ENCODE peak calls at places on chromosomes 6 and 20, in ten cellular contexts. J is H54, A is right lobe of liver, W is stomach, U is ovary, B is lower leg skin, L is prostate gland, G is spleen, I is GM12891, N is H1. Z is an unnamed sample.

GRCh38 chr20:51492167-51493092 is 50.1 kb downstream of the NFATC2 start:
- DNase-seq in N (no peak), W (peak), J (no peak), U (peak), G (peak), I (no peak), A (peak), B (no peak), L (no peak), Z (no peak)

GRCh38 chr6:7086488-7086887 is 21.3 kb upstream of the RREB1 start:
- DNase-seq in I (peak), N (no peak), W (peak), G (peak), U (peak), J (no peak), B (peak), A (no peak), L (no peak), Z (no peak)

GRCh38 chr6:113649276-113649675 is 207.9 kb upstream of the MARCKS start:
- DNase-seq in N (no peak), J (no peak), L (peak), U (no peak), W (no peak), I (no peak), B (no peak), G (no peak), A (no peak), Z (no peak)

GRCh38 chr6:116971959-116972358 is 94.9 kb downstream of the RFX6 start:
- DNase-seq in U (no peak), G (no peak), I (no peak), J (no peak), B (no peak), W (no peak), A (no peak), N (no peak), L (no peak), Z (no peak)

GRCh38 chr6:75747985-75748742 is 875 bp upstream of the MYO6 start:
- DNase-seq in U (no peak), I (no peak), W (no peak), B (no peak), N (no peak), G (no peak), L (no peak), J (no peak), A (no peak), Z (no peak)

GRCh38 chr6:111918825-111919224 is 45.6 kb upstream of the FYN start:
- DNase-seq in U (no peak), G (no peak), L (no peak), N (no peak), B (peak), J (no peak), W (no peak), I (no peak), A (no peak), Z (no peak)

GRCh38 chr6:72080260-72080941 is 194.1 kb downstream of the RIMS1 start:
- DNase-seq in L (no peak), I (no peak), G (no peak), A (no peak), U (no peak), J (no peak), B (no peak), N (no peak), W (no peak), Z (no peak)

GRCh38 chr6:124978451-124979293 is 16.4 kb downstream of the RNF217 start:
- DNase-seq in G (no peak), I (no peak), L (no peak), W (no peak), J (no peak), N (no peak), B (no peak), A (no peak), U (no peak), Z (no peak)

GRCh38 chr6:8131265-8131897 is 29.0 kb upstream of the EEF1E1 start:
- DNase-seq in W (peak), A (no peak), N (peak), L (peak), J (peak), U (no peak), B (no peak), G (no peak), I (no peak), Z (no peak)

GRCh38 chr6:96234476-96234875 is 218.7 kb downstream of the FUT9 start:
- DNase-seq in W (no peak), N (no peak), G (no peak), L (no peak), I (no peak), U (no peak), J (no peak), A (no peak), B (no peak), Z (no peak)

GRCh38 chr20:41480054-41480770 is 113.6 kb upstream of the EMILIN3 start:
- DNase-seq in I (no peak), L (no peak), W (no peak), U (no peak), A (no peak), J (no peak), G (no peak), B (no peak), N (no peak), Z (no peak)

GRCh38 chr6:140178550-140179334 is 804.3 kb upstream of the CITED2 start:
- DNase-seq in W (no peak), J (no peak), A (no peak), N (no peak), B (no peak), I (no peak), G (no peak), L (no peak), U (no peak), Z (no peak)

GRCh38 chr6:158413028-158413427 is 100.8 kb downstream of the TULP4 start:
- DNase-seq in U (no peak), J (no peak), I (no peak), W (no peak), L (no peak), N (no peak), B (no peak), G (no peak), A (no peak), Z (no peak)

GRCh38 chr6:124073021-124073420 is 269.4 kb downstream of the NKAIN2 start:
- DNase-seq in J (no peak), U (no peak), W (no peak), N (no peak), L (no peak), I (no peak), B (no peak), G (no peak), A (no peak), Z (no peak)

GRCh38 chr20:21981179-21981578 is 275.7 kb downstream of the PAX1 start:
- DNase-seq in A (no peak), U (no peak), L (no peak), B (no peak), G (no peak), J (no peak), I (no peak), W (no peak), N (no peak), Z (no peak)

GRCh38 chr6:127959869-127960268 is 59.0 kb upstream of the THEMIS start:
- DNase-seq in A (no peak), N (no peak), J (no peak), W (no peak), B (no peak), L (no peak), I (no peak), G (no peak), U (no peak), Z (no peak)

GRCh38 chr6:133953634-133954415 is 801 bp downstream of the TBPL1 start:
- DNase-seq in J (no peak), I (no peak), G (no peak), B (no peak), U (no peak), A (no peak), N (no peak), W (no peak), L (peak), Z (no peak)

GRCh38 chr6:13395272-13396237 is 67.2 kb upstream of the TBC1D7 start:
- DNase-seq in J (peak), N (no peak), U (no peak), A (peak), G (no peak), L (peak), I (no peak), B (peak), W (peak), Z (no peak)

GRCh38 chr20:20366896-20367680 is 816 bp upstream of the INSM1 start:
- DNase-seq in G (no peak), L (no peak), J (no peak), A (no peak), I (no peak), U (no peak), W (no peak), B (no peak), N (peak), Z (no peak)

GRCh38 chr20:51461306-51461705 is 81.2 kb downstream of the NFATC2 start:
- DNase-seq in I (no peak), A (no peak), U (no peak), J (no peak), N (no peak), W (no peak), L (no peak), G (peak), B (no peak), Z (no peak)

GRCh38 chr6:112343375-112343774 is 3.8 kb upstream of the RFPL4B start:
- DNase-seq in W (no peak), J (no peak), I (no peak), L (no peak), A (no peak), U (no peak), B (no peak), N (no peak), G (no peak), Z (no peak)

GRCh38 chr6:116111552-116112528 is 11.2 kb downstream of the NT5DC1 start:
- DNase-seq in G (no peak), L (no peak), N (peak), W (peak), B (no peak), U (no peak), A (no peak), I (no peak), J (no peak), Z (no peak)

GRCh38 chr20:54680439-54680838 is 205.0 kb downstream of the DOK5 start:
- DNase-seq in G (no peak), A (no peak), B (no peak), J (no peak), W (no peak), U (no peak), I (no peak), L (no peak), N (no peak), Z (no peak)

GRCh38 chr6:161276605-161277155 is 2.8 kb upstream of the AGPAT4 start:
- DNase-seq in G (no peak), I (no peak), U (no peak), J (no peak), L (no peak), B (no peak), N (no peak), A (no peak), W (no peak), Z (no peak)

GRCh38 chr6:107540465-107540857 is 50.5 kb downstream of the SOBP start:
- DNase-seq in U (no peak), B (no peak), A (peak), N (no peak), L (no peak), W (no peak), J (no peak), G (no peak), I (no peak), Z (no peak)

GRCh38 chr6:89411019-89411268 is 1.1 kb downstream of the RRAGD start:
- DNase-seq in B (peak), G (no peak), U (no peak), N (no peak), A (no peak), I (no peak), J (no peak), W (peak), L (peak), Z (no peak)

GRCh38 chr20:31497838-31498540 is 16.3 kb upstream of the HM13 start:
- DNase-seq in W (no peak), A (no peak), I (no peak), G (no peak), N (no peak), B (no peak), L (no peak), J (no peak), U (no peak), Z (no peak)

GRCh38 chr6:138105880-138106664 is 1.1 kb downstream of the PERP start:
- DNase-seq in W (no peak), A (no peak), J (no peak), N (peak), U (no peak), B (no peak), I (no peak), G (no peak), L (peak), Z (no peak)

GRCh38 chr20:33947709-33948295 is 45.9 kb upstream of the RALY start:
- DNase-seq in W (no peak), J (peak), G (no peak), N (peak), I (peak), L (no peak), U (no peak), B (no peak), A (no peak), Z (no peak)

GRCh38 chr20:58094698-58095097 is 133.8 kb downstream of the ANKRD60 start:
- DNase-seq in A (no peak), B (no peak), I (no peak), W (no peak), N (no peak), G (no peak), J (no peak), L (no peak), U (no peak), Z (no peak)

GRCh38 chr6:167907837-167908681 is 81.3 kb downstream of the AFDN start:
- DNase-seq in I (no peak), B (no peak), L (peak), U (no peak), G (no peak), A (no peak), J (no peak), W (no peak), N (no peak), Z (no peak)

GRCh38 chr6:122752990-122753687 is 26.4 kb upstream of the FABP7 start:
- DNase-seq in I (no peak), U (no peak), L (no peak), W (no peak), J (no peak), A (no peak), G (no peak), B (no peak), N (no peak), Z (no peak)

GRCh38 chr20:8562356-8562755 is 430.3 kb downstream of the PLCB1 start:
- DNase-seq in U (no peak), L (no peak), A (no peak), J (no peak), G (no peak), N (no peak), W (no peak), I (no peak), B (no peak), Z (no peak)

GRCh38 chr20:6783752-6784725 is 16.6 kb downstream of the BMP2 start:
- DNase-seq in L (no peak), U (no peak), G (no peak), N (no peak), B (no peak), A (no peak), J (no peak), W (no peak), I (no peak), Z (no peak)

GRCh38 chr6:84847349-84848160 is 83.2 kb upstream of the TBX18 start:
- DNase-seq in J (peak), W (no peak), N (no peak), A (no peak), I (no peak), G (no peak), B (no peak), L (no peak), U (no peak), Z (no peak)

GRCh38 chr6:68919537-68919936 is 284.5 kb downstream of the ADGRB3 start:
- DNase-seq in U (no peak), W (no peak), B (no peak), I (no peak), J (no peak), A (no peak), G (no peak), L (no peak), N (no peak), Z (no peak)

DNA sequence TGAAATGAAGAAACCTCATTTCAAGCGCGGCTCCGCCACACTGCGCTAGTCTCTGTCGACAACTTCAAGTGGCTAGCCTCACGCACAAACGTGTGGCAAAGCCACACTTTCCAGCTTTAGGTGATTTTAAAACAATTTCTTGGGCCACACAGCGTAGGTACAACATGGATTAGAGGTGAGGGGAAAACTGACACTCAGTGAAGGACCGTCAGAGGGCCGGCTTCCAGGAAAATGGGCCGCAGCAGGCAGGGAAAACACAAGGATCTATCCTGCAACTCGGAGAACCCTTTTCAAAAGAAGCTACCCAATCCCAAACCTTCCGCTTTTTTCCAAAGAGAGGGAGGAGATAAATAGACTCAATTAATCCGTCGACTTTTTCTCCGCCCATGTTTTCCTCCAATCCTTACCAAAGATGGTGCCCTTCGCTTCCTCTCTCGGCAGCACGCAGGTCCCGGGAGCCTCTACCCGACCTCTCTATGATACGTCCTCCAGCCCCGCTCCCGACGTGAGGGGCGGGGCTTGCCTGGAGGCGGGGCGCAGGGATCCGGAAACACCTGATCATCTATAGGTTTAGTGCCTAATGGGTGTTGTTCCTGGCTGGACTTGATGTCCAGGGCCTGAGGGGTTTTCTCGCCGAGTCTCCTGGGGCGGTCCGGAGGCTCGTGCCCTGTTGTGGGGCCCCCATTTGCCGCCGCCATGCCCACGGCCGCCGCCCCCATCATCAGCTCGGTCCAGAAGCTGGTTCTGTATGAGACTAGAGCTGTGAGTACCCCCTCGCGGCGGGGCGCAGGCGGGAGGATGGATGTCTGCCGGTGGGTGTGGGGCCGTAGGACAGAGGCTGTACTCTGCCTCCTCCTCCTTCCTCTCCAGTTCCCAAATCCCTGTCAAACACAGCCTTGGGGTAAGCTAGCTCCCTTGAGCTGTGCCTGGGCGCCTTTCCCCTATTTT is at the start of the genes AK9 and FIG4:
- DNase-seq in L (peak), W (peak), J (peak), G (peak), U (peak), I (peak), B (peak), A (peak), N (peak), Z (peak)
- TF ChIP-seq POLR2A in L (peak), W (no peak), J (peak), G (no peak), U (peak), I (peak), B (no peak), A (peak), N (peak), Z (peak)

GRCh38 chr6:155152211-155153076 is 111.4 kb upstream of the CLDN20 start:
- DNase-seq in J (no peak), I (no peak), A (no peak), U (no peak), G (no peak), B (no peak), W (no peak), N (peak), L (no peak), Z (no peak)

GRCh38 chr6:155155787-155156447 is 107.9 kb upstream of the CLDN20 start:
- DNase-seq in L (no peak), N (no peak), J (no peak), A (no peak), B (no peak), G (no peak), W (no peak), U (no peak), I (no peak), Z (no peak)

GRCh38 chr6:155154158-155154830 is 109.5 kb upstream of the CLDN20 start:
- DNase-seq in W (no peak), A (no peak), G (no peak), I (no peak), J (no peak), N (no peak), L (no peak), B (no peak), U (no peak), Z (no peak)

GRCh38 chr6:155147958-155148663 is 115.7 kb upstream of the CLDN20 start:
- DNase-seq in G (no peak), J (no peak), W (no peak), L (no peak), U (no peak), N (no peak), I (no peak), A (no peak), B (no peak), Z (no peak)

GRCh38 chr6:155150967-155151671 is 112.7 kb upstream of the CLDN20 start:
- DNase-seq in L (no peak), I (no peak), U (no peak), N (no peak), J (no peak), B (no peak), W (no peak), G (no peak), A (no peak), Z (no peak)
- TF ChIP-seq POLR2A in L (no peak), I (no peak), U (no peak), N (no peak), J (no peak), B (no peak), W (no peak), G (no peak), A (no peak), Z (no peak)

GRCh38 chr20:61376541-61377231 is 124.6 kb downstream of the CDH4 start:
- DNase-seq in B (no peak), G (peak), J (no peak), L (no peak), N (no peak), A (no peak), U (no peak), W (no peak), I (no peak), Z (no peak)
- TF ChIP-seq POLR2A in B (no peak), G (no peak), J (no peak), L (no peak), N (no peak), A (no peak), U (no peak), W (no peak), I (no peak), Z (no peak)

GRCh38 chr6:31267504-31268371 is 4.2 kb downstream of the HLA-C start:
- DNase-seq in G (no peak), J (no peak), I (no peak), U (no peak), A (no peak), W (no peak), L (no peak), B (no peak), N (no peak), Z (no peak)
- TF ChIP-seq POLR2A in G (no peak), J (no peak), I (peak), U (no peak), A (no peak), W (no peak), L (no peak), B (no peak), N (no peak), Z (peak)

DNA sequence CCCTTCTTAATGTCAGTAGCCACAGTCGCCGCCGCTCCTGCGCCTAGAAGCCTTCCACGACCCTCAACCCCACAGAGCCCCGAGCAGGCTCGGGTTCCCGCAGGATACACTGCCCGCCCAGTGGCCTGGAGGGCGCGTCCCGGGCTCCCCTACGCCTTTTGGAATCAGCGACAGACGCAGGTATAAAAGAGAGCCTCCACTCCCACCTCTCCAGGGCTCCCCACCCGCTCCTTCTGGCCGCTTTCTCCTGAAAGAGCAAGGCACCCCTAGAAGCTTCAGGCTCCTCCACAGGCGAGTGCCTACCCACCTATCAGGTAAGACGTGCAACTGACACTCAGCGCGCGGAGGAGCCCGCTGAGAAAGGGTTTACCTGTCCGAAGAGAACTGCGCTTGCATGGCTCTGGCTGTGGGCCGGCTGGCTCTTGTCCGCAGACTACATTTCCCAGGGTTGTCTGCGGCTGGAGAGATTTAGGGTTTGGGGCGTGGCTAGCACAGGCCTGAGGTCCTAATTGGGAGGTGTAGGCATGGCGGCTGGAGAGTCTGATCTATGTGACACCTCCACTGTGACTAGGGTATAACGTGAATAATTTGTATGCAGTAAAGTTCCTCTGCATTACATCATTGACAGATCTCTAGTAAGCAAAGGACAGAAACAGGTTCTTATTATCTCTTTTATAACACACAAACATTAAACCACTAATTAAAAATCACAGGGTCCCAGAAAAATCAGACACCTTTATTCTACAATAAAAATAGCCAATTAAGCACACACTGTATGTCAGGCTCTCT is 13.5 kb upstream of the ZNF391 start:
- DNase-seq in L (peak), B (peak), N (peak), W (peak), A (peak), U (peak), J (peak), I (peak), G (peak), Z (peak)
- TF ChIP-seq POLR2A in L (peak), B (no peak), N (no peak), W (no peak), A (no peak), U (no peak), J (no peak), I (no peak), G (no peak), Z (no peak)